ENCODE peak calls at places on chromosomes 6 and 20, in five cellular contexts. Q is OCI-LY7, W is fibroblast of lung, J is hepatocyte, X is HCT116. V is an unnamed sample.

GRCh38 chr20:47790032-47790965 is 5.0 kb upstream of the SULF2 start:
- DNase-seq in Q (no peak), J (peak), W (peak), X (no peak), V (peak)

GRCh38 chr6:110049696-110050465 is 71.8 kb downstream of the GPR6 start:
- DNase-seq in J (no peak), X (no peak), Q (no peak), W (no peak), V (no peak)

GRCh38 chr6:84224251-84224650 is 3.2 kb downstream of the CEP162 start:
- DNase-seq in W (no peak), Q (no peak), X (no peak), J (no peak), V (no peak)

GRCh38 chr20:19924255-19924654 is 92.9 kb upstream of the NAA20 start:
- DNase-seq in W (no peak), J (peak), X (no peak), Q (no peak), V (no peak)

GRCh38 chr6:56977192-56977591 is 22.3 kb downstream of the BEND6 start:
- DNase-seq in Q (no peak), X (no peak), J (no peak), W (no peak), V (no peak)

GRCh38 chr6:130467146-130467545 is 101.3 kb downstream of the TMEM200A start:
- DNase-seq in Q (no peak), X (no peak), W (no peak), J (no peak), V (no peak)

GRCh38 chr6:130296854-130297253 is 69.0 kb upstream of the TMEM200A start:
- DNase-seq in Q (peak), X (peak), J (no peak), W (no peak), V (peak)

GRCh38 chr6:89313006-89313405 is 2.1 kb downstream of the GABRR2 start:
- DNase-seq in X (no peak), W (peak), Q (no peak), J (peak), V (peak)

GRCh38 chr6:130018830-130019795 is 732 bp downstream of the L3MBTL3 start:
- DNase-seq in W (peak), Q (peak), X (no peak), J (peak), V (peak)

GRCh38 chr6:42938987-42939809 is 9.9 kb downstream of the CNPY3 start:
- DNase-seq in J (peak), X (no peak), Q (no peak), W (no peak), V (no peak)

GRCh38 chr20:37178839-37179670 is at the start of the genes MROH8 and RPN2:
- DNase-seq in Q (peak), W (peak), X (peak), J (peak), V (peak)

GRCh38 chr6:166728884-166729530 is 102.0 kb upstream of the RPS6KA2 start:
- DNase-seq in Q (no peak), X (no peak), W (no peak), J (no peak), V (no peak)

GRCh38 chr6:90217621-90218496 is 78.8 kb downstream of the BACH2 start:
- DNase-seq in X (no peak), J (no peak), Q (no peak), W (no peak), V (no peak)

GRCh38 chr20:44435630-44436335 is 39.9 kb upstream of the TTPAL start:
- DNase-seq in W (no peak), X (no peak), Q (no peak), J (no peak), V (no peak)

GRCh38 chr6:38169221-38169674 is 349.7 kb downstream of the ZFAND3 start:
- DNase-seq in Q (no peak), W (no peak), J (no peak), X (no peak), V (no peak)

GRCh38 chr20:48490976-48491657 is 336.7 kb downstream of the PREX1 start:
- DNase-seq in X (no peak), J (no peak), W (no peak), Q (no peak), V (no peak)

GRCh38 chr6:135087803-135088202 is 33.2 kb upstream of the HBS1L start:
- DNase-seq in X (no peak), W (no peak), J (no peak), Q (no peak), V (no peak)

GRCh38 chr6:90420495-90420894 is 123.9 kb upstream of the BACH2 start:
- DNase-seq in J (no peak), W (no peak), X (no peak), Q (no peak), V (no peak)

GRCh38 chr20:54347216-54347833 is 128.1 kb upstream of the DOK5 start:
- DNase-seq in J (no peak), X (no peak), W (no peak), Q (no peak), V (no peak)

GRCh38 chr6:18503588-18504231 is 116.6 kb downstream of the RNF144B start:
- DNase-seq in J (peak), X (peak), W (peak), Q (peak), V (peak)

GRCh38 chr6:44456070-44456965 is 68.8 kb downstream of the CDC5L start:
- DNase-seq in X (peak), Q (peak), J (peak), W (peak), V (peak)

DNA sequence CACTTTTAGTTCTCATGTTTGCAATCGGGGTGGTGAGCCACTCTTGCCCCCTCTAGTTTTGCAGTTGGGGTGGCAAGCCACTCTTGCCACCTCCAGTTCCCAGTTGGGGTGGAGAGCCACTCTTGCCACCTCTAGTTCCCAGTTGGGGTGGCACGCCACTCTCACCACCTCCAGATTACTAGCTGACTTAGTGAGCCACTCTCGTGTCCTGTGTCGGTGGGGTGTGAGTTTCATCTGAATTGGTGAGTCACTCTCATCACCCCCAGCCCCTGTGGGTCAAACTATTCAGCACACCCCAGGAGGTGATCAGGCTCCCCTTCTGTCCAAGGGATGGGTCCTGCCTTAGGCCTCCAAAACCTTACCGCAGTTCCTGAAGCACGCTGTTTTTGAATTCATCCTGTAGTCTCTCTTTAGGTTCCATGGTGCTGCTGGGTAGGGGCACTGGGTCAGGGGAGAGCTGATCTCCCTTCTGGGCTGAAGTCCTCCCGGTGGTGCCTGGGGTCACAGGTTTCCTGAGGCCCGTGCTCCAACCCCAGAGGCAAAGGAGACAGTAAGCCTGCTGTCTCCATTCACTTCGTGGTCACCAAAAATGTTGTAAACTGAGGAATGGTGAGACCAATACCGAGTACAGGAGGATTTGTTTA is 224.2 kb upstream of the SYNCRIP start:
- DNase-seq in Q (no peak), W (no peak), J (no peak), X (no peak), V (no peak)
- H2AFZ ChIP-seq in Q (no peak), W (peak), J (peak), X (no peak), V (peak)

DNA sequence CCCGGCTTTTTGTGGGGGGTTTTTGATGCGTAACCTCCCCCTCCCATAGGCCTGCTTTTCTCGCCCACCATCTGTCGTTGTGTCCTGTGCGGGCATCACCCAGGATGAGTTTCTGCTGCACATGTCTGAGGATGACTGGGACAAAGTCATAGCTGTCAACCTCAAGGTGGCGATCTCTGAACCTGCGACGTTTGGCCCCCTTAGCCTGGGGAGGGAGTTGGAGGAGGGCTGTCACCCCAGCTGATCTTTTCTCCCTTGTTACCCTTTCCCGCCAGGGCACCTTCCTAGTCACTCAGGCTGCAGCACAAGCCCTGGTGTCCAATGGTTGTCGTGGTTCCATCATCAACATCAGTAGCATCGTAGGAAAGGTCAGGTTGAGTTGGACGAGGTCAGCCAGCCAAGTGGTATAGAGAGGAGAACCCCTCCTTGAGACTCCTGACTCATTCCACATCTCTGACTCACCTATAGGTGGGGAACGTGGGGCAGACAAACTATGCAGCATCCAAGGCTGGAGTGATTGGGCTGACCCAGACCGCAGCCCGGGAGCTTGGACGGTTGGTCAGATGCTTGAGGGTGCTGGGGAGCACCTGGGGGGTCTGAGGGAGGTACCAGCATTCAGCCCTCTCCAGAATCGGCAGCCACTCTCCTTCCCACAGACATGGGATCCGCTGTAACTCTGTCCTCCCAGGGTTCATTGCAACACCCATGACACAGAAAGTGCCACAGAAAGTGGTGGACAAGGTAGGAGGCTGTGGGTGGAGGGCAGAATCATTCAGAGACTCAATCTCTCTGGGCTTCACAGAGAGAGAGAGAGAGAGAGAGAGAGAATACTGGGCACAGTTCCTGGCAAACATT is 944 bp downstream of the HSD17B8 start:
- DNase-seq in X (peak), J (peak), Q (peak), W (no peak), V (peak)
- H2AFZ ChIP-seq in X (no peak), J (no peak), Q (peak), W (no peak), V (peak)

DNA sequence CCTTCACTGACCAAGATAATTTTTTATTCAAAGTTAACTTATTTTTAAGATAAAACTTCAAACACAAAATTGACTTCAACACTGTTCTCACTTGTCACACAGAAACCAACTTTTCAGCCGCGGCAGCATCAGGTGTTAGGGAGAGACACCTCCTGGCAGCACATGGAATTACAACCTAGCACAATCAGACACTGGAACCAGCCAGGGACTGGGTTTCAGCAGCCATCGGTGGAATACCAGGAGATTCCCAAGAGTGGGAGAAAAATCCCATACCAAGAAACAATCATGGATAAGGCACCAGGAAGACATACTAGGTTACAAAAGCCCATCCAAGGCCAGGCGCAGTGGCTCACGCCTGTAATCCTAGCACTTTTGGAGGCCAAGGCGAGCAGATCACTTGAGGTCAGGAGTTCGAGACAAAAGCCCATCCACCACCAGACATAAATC is 70.0 kb downstream of the SNX5 start:
- DNase-seq in X (peak), W (peak), J (peak), Q (peak), V (peak)
- H2AFZ ChIP-seq in X (no peak), W (no peak), J (no peak), Q (no peak), V (no peak)

DNA sequence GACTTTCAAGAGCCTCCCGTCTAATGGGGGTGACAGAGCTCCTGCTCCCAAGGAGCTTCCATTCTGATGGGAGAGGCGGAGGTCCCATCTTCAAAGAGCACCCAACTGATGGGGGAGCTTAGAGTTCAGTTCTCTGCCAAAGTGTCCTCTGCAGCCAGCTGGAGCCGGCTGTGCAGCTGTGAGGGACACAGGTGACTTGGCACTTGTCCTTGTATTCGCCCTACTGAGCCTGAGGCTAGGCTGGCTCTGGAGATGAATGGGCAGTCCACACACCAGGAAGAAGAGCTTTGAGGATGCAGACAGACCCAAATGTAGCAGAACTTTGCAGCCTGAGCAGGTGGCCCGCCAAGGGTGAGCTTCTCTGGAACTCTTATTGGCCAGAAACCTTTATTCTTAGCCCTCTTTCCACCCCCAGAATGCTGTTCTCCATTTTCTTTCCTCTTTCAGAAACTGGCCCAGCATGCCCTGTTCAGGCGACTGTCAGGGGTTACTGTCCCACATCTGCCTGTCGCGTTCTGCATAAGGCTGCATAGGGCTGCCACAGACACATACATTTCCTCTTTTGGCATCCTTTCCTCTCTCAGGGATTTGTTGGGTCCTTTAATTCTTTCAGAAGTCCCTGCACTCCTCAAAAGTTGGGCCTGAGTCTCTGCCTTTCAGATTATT is 108.7 kb upstream of the LRFN2 start:
- DNase-seq in Q (no peak), X (no peak), J (no peak), W (no peak), V (no peak)
- H2AFZ ChIP-seq in Q (no peak), X (no peak), J (no peak), W (no peak), V (no peak)

DNA sequence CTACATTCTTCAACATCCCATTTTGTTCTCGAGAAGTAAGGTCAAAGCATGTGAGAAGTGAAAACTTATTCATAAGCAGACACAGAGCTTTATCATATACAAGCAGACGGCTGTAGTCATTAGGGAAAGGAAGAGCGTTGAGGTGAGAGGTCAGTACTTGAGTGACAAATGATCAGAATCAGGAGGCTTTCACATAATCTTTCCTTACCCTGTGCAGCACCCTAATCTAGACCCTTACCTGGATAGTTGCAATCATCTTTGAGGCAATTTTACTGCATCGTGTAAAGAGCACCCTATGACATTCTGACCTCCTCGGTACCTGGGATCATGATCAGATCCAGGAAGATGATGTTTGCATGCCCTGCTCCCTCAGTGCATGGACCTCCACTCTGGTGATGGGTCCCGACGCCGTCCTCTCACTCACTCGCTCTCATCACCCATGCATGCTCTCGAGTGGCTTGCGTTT is 62.7 kb downstream of the RNF182 start:
- DNase-seq in W (no peak), J (no peak), X (no peak), Q (no peak), V (no peak)
- H2AFZ ChIP-seq in W (no peak), J (no peak), X (no peak), Q (no peak), V (no peak)

GRCh38 chr6:34145161-34146020 is 496 bp downstream of the GRM4 start:
- DNase-seq in X (no peak), Q (peak), W (peak), J (peak), V (peak)
- H2AFZ ChIP-seq in X (no peak), Q (peak), W (no peak), J (peak), V (peak)

V was measured in mammary epithelial cell.